ENCODE peak calls at places on chromosomes 4 and X, in ten cellular contexts. H is SK-N-SH, U is K562, D is stomach, L is suprapubic skin, O is HepG2, G is GM12878, J is sigmoid colon, B is upper lobe of left lung, V is esophagus muscularis mucosa. Y is an unnamed sample.

GRCh38 chrX:16160729-16161128 is 6.6 kb upstream of the MAGEB17 start:
- DNase-seq in H (no peak), U (no peak), D (no peak), L (no peak), O (peak; percentile 1), G (no peak), J (no peak), B (no peak), V (no peak), Y (no peak)

GRCh38 chr4:139184129-139184528 is 7.1 kb upstream of the ELF2 start:
- DNase-seq in H (no peak), U (no peak), D (no peak), L (no peak), O (no peak), G (no peak), J (no peak), B (no peak), V (no peak), Y (no peak)

GRCh38 chr4:124481123-124481522 is 231.4 kb downstream of the ANKRD50 start:
- DNase-seq in H (no peak), U (no peak), D (no peak), L (no peak), O (no peak), G (no peak), J (no peak), B (no peak), V (no peak), Y (no peak)

GRCh38 chr4:41362647-41363383 is 106.1 kb downstream of the UCHL1 start:
- DNase-seq in H (no peak), U (no peak), D (no peak), L (no peak), O (no peak), G (no peak), J (no peak), B (no peak), V (no peak), Y (no peak)

GRCh38 chr4:103915224-103915869 is 195.6 kb upstream of the TACR3 start:
- DNase-seq in H (peak; percentile 6), U (peak; percentile 8), D (no peak), L (no peak), O (peak; percentile 15), G (peak; percentile 16), J (no peak), B (no peak), V (no peak), Y (no peak)

GRCh38 chrX:129992181-129992580 is 9.7 kb downstream of the BCORL1 start:
- DNase-seq in H (no peak), U (no peak), D (no peak), L (no peak), O (no peak), G (no peak), J (no peak), B (no peak), V (no peak), Y (no peak)

GRCh38 chrX:17584248-17584681 is 153.0 kb upstream of the SCML1 start:
- DNase-seq in H (no peak), U (no peak), D (no peak), L (no peak), O (no peak), G (no peak), J (no peak), B (no peak), V (no peak), Y (no peak)

GRCh38 chr4:36082817-36083216 is 161.5 kb downstream of the ARAP2 start:
- DNase-seq in H (no peak), U (no peak), D (no peak), L (no peak), O (no peak), G (no peak), J (no peak), B (no peak), V (no peak), Y (no peak)

GRCh38 chr4:152559641-152560040 is 23.7 kb upstream of the FBXW7 start:
- DNase-seq in H (no peak), U (no peak), D (no peak), L (no peak), O (no peak), G (no peak), J (no peak), B (no peak), V (no peak), Y (no peak)

GRCh38 chr4:144962300-144962699 is 135.7 kb downstream of the ANAPC10 start:
- DNase-seq in H (no peak), U (no peak), D (no peak), L (no peak), O (no peak), G (no peak), J (no peak), B (no peak), V (no peak), Y (no peak)

GRCh38 chr4:177057191-177057590 is 252.5 kb upstream of the NEIL3 start:
- DNase-seq in H (no peak), U (no peak), D (no peak), L (no peak), O (no peak), G (no peak), J (no peak), B (no peak), V (no peak), Y (no peak)

GRCh38 chr4:174037049-174037448 is 246.4 kb downstream of the FBXO8 start:
- DNase-seq in H (no peak), U (no peak), D (no peak), L (peak; percentile 69), O (no peak), G (no peak), J (no peak), B (no peak), V (no peak), Y (no peak)

GRCh38 chr4:174038481-174038880 is 245.0 kb downstream of the FBXO8 start:
- DNase-seq in H (no peak), U (no peak), D (no peak), L (no peak), O (no peak), G (no peak), J (no peak), B (no peak), V (no peak), Y (no peak)

GRCh38 chr4:174037631-174038030 is 245.8 kb downstream of the FBXO8 start:
- DNase-seq in H (no peak), U (no peak), D (no peak), L (no peak), O (no peak), G (no peak), J (no peak), B (no peak), V (no peak), Y (no peak)

GRCh38 chr4:174036563-174036962 is 246.9 kb downstream of the FBXO8 start:
- DNase-seq in H (no peak), U (no peak), D (no peak), L (no peak), O (no peak), G (no peak), J (no peak), B (no peak), V (no peak), Y (no peak)

DNA sequence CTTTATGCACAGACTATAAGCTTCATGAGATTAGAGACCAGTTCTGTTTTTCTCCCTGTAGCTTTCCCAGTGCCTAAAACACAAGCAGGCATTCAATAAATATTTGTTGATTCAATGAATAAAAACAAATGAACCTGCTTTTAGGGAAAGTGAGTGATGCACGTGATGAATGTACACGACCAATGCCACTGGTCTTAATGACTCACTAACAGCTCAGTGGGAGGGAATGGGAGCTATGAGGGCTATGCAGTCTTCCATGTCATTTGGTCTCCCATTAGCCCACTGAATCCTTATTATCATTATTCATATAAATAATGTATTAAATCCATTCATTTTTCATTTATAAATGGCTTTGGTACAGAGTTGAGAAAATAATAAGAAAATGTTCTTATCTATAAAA is 247.4 kb downstream of the FBXO8 start:
- DNase-seq in H (no peak), U (no peak), D (no peak), L (no peak), O (no peak), G (no peak), J (no peak), B (no peak), V (no peak), Y (no peak)
- TF ChIP-seq EP300 in H (no peak), U (no peak), D (no peak), L (no peak), O (no peak), G (no peak), J (no peak), B (no peak), V (no peak), Y (no peak)

GRCh38 chr4:83454626-83455025 is 997 bp downstream of the HELQ start:
- DNase-seq in H (no peak), U (no peak), D (no peak), L (no peak), O (no peak), G (no peak), J (no peak), B (no peak), V (no peak), Y (no peak)

GRCh38 chr4:83456184-83456501 is 285 bp downstream of the MRPS18C start:
- DNase-seq in H (no peak), U (no peak), D (no peak), L (no peak), O (no peak), G (no peak), J (no peak), B (no peak), V (no peak), Y (no peak)

GRCh38 chr4:83455300-83456183 is at the start of the genes HELQ and MRPS18C:
- DNase-seq in H (peak; percentile 90), U (peak; percentile 94), D (peak; percentile 96), L (peak; percentile 99), O (peak; percentile 99), G (peak; percentile 98), J (peak; percentile 99), B (peak; percentile 88), V (peak; percentile 99), Y (peak; percentile 97)
- TF ChIP-seq POLR2AphosphoS5 in H (peak; percentile 97), U (peak; percentile 94), D (peak; percentile 91), L (peak; percentile 86), O (peak; percentile 95), G (peak; percentile 99), J (peak; percentile 90), B (peak; percentile 85), V (peak; percentile 99), Y (peak; percentile 89)

GRCh38 chrX:76029385-76029784 is 143.5 kb upstream of the PBDC1 start:
- DNase-seq in H (no peak), U (peak; percentile 13), D (no peak), L (no peak), O (no peak), G (no peak), J (no peak), B (peak; percentile 43), V (no peak), Y (no peak)

GRCh38 chrX:76026292-76026691 is 146.6 kb upstream of the PBDC1 start:
- DNase-seq in H (no peak), U (no peak), D (no peak), L (no peak), O (no peak), G (no peak), J (no peak), B (no peak), V (no peak), Y (no peak)

GRCh38 chrX:76026751-76027150 is 146.1 kb upstream of the PBDC1 start:
- DNase-seq in H (no peak), U (no peak), D (no peak), L (no peak), O (no peak), G (no peak), J (no peak), B (no peak), V (no peak), Y (no peak)
- H3K27ac ChIP-seq in H (no peak overlapping the region), U (no peak overlapping the region), D (no peak overlapping the region), L (no peak overlapping the region), O (no peak overlapping the region), G (no peak overlapping the region), J (no peak overlapping the region), B (no peak overlapping the region), V (no peak overlapping the region), Y (no peak overlapping the region)

GRCh38 chr4:2937146-2937857 is 25.9 kb downstream of the NOP14 start:
- DNase-seq in H (no peak), U (no peak), D (peak; percentile 67), L (peak; percentile 72), O (peak; percentile 91), G (peak; percentile 64), J (peak; percentile 66), B (no peak), V (no peak), Y (peak; percentile 4)
- TF ChIP-seq EP300 in H (no peak), U (no peak), D (no peak), L (no peak), O (no peak), G (no peak), J (no peak), B (no peak), V (no peak), Y (no peak)

Y was measured in transverse colon.